ENCODE peak calls at places on chromosome 2, in ten cellular contexts. G is HepG2; A is putamen; M is H4; W is stimulated activated CD4-positive, alpha-beta T cell treated with anti-CD3 and anti-CD28 coated beads, TNF-alpha, amount 100 ng/mL, for 1 hour; Z is adrenal gland; D is BE2C; E is NCI-H146; V is NCI-H446; Q is activated CD4-positive, alpha-beta T cell treated with anti-CD3 and anti-CD28 coated beads for 4 hours. O is an unnamed sample.

GRCh38 chr2:48249093-48249492 is 280.9 kb upstream of the STON1 start:
- DNase-seq in E (no peak), G (no peak), A (no peak), W (no peak), Q (no peak), V (peak; percentile 94), D (no peak), M (peak; percentile 33), Z (no peak), O (no peak)

GRCh38 chr2:202064206-202064880 is 8.7 kb upstream of the KIAA2012 start:
- DNase-seq in M (peak; percentile 39), Z (no peak), Q (no peak), G (no peak), V (peak; percentile 96), D (no peak), W (no peak), E (no peak), A (peak; percentile 4), O (peak; percentile 39)

GRCh38 chr2:214985619-214986018 is 152.8 kb downstream of the ABCA12 start:
- DNase-seq in G (no peak), M (no peak), E (no peak), V (no peak), D (no peak), Q (no peak), A (no peak), W (no peak), Z (no peak), O (no peak)

GRCh38 chr2:110747522-110748488 is 15.4 kb downstream of the ACOXL start:
- DNase-seq in V (no peak), W (no peak), Q (no peak), E (peak; percentile 68), G (no peak), D (no peak), M (no peak), A (no peak), Z (no peak), O (no peak)

GRCh38 chr2:224401641-224402342 is at the start of gene FAM124B:
- DNase-seq in Q (peak; percentile 9), G (no peak), M (peak; percentile 26), A (peak; percentile 16), E (no peak), V (peak; percentile 76), Z (peak; percentile 63), D (peak; percentile 42), W (no peak), O (peak; percentile 15)

GRCh38 chr2:230473378-230473777 is 57.4 kb downstream of the SP100 start:
- DNase-seq in G (no peak), D (no peak), M (no peak), V (no peak), E (no peak), W (no peak), Z (no peak), Q (peak; percentile 9), A (no peak), O (no peak)

GRCh38 chr2:48560546-48561209 is 30.7 kb downstream of the STON1 start:
- DNase-seq in W (no peak), E (no peak), A (peak; percentile 30), Q (no peak), M (no peak), G (no peak), Z (no peak), V (no peak), D (no peak), O (peak; percentile 66)

GRCh38 chr2:23375448-23375847 is 9.5 kb upstream of the KLHL29 start:
- DNase-seq in Q (no peak), M (peak; percentile 32), G (no peak), Z (no peak), D (peak; percentile 29), A (no peak), W (no peak), V (peak; percentile 12), E (no peak), O (no peak)

GRCh38 chr2:85438291-85439110 is 20.0 kb downstream of the SH2D6 start:
- DNase-seq in D (peak; percentile 38), Z (peak; percentile 71), M (no peak), A (no peak), V (no peak), G (peak; percentile 42), E (peak; percentile 69), Q (no peak), W (no peak), O (peak; percentile 42)

GRCh38 chr2:36420569-36421164 is 65.1 kb downstream of the CRIM1 start:
- DNase-seq in Z (no peak), A (no peak), G (no peak), D (no peak), W (no peak), V (no peak), E (no peak), M (no peak), Q (no peak), O (no peak)

GRCh38 chr2:188561473-188561979 is 269.9 kb downstream of the GULP1 start:
- DNase-seq in Z (no peak), E (no peak), V (no peak), G (no peak), W (no peak), M (no peak), Q (no peak), D (no peak), A (no peak), O (no peak)

GRCh38 chr2:85801871-85802270 is 48.1 kb downstream of the ATOH8 start:
- DNase-seq in Z (no peak), V (no peak), D (no peak), G (no peak), E (no peak), M (no peak), A (no peak), Q (no peak), W (no peak), O (no peak)

GRCh38 chr2:40401896-40402295 is 50.0 kb downstream of the SLC8A1 start:
- DNase-seq in E (no peak), D (no peak), G (no peak), Z (no peak), Q (no peak), W (no peak), A (no peak), V (no peak), M (peak; percentile 67), O (no peak)

GRCh38 chr2:129233751-129234406 is 745.6 kb upstream of the RAB6C start:
- DNase-seq in A (peak; percentile 9), E (no peak), M (no peak), G (no peak), V (no peak), D (no peak), Q (no peak), Z (no peak), W (no peak), O (no peak)

GRCh38 chr2:200851398-200852248 is 12.8 kb downstream of the CLK1 start:
- DNase-seq in Q (no peak), D (no peak), G (no peak), M (no peak), E (no peak), V (no peak), A (no peak), Z (peak; percentile 46), W (no peak), O (no peak)

GRCh38 chr2:200609027-200609614 is 23.3 kb downstream of the AOX1 start:
- DNase-seq in V (no peak), W (no peak), G (no peak), Z (peak; percentile 85), M (no peak), A (no peak), D (no peak), Q (no peak), E (no peak), O (no peak)

GRCh38 chr2:201118957-201119848 is 3.2 kb downstream of the CFLAR start:
- DNase-seq in A (no peak), G (no peak), Q (peak; percentile 12), Z (no peak), M (peak; percentile 38), E (peak; percentile 16), D (no peak), V (peak; percentile 61), W (no peak), O (no peak)

GRCh38 chr2:160269365-160269764 is 69.3 kb upstream of the ITGB6 start:
- DNase-seq in V (no peak), G (no peak), M (no peak), Z (no peak), D (no peak), Q (no peak), W (no peak), A (no peak), E (no peak), O (no peak)

GRCh38 chr2:231123362-231123898 is 1.4 kb downstream of the HTR2B start:
- DNase-seq in Q (no peak), Z (no peak), D (peak; percentile 25), W (no peak), G (peak; percentile 37), E (no peak), M (no peak), A (no peak), V (no peak), O (no peak)

GRCh38 chr2:187655001-187655400 is 100.8 kb upstream of the TFPI start:
- DNase-seq in M (no peak), Z (no peak), A (no peak), E (no peak), G (no peak), V (peak; percentile 76), D (no peak), W (no peak), Q (no peak), O (no peak)

GRCh38 chr2:215218587-215219577 is 80.5 kb upstream of the ABCA12 start:
- DNase-seq in E (no peak), M (no peak), G (no peak), V (peak; percentile 15), D (no peak), W (no peak), A (no peak), Q (no peak), Z (no peak), O (no peak)

GRCh38 chr2:161161074-161161577 is 898 bp downstream of the TANK start:
- DNase-seq in E (no peak), A (no peak), V (no peak), D (no peak), Z (no peak), W (no peak), Q (no peak), M (no peak), G (peak; percentile 14), O (no peak)

GRCh38 chr2:10303174-10303633 is 500 bp downstream of the HPCAL1 start:
- DNase-seq in G (no peak), W (no peak), Q (peak; percentile 32), V (no peak), E (no peak), D (peak; percentile 30), M (no peak), A (no peak), Z (no peak), O (no peak)

GRCh38 chr2:102615620-102616436 is 3.5 kb upstream of the SLC9A2 start:
- DNase-seq in M (peak; percentile 67), Z (peak; percentile 77), V (peak; percentile 61), Q (peak; percentile 21), E (peak; percentile 37), W (no peak), G (peak; percentile 60), A (peak; percentile 22), D (peak; percentile 29), O (peak; percentile 68)

GRCh38 chr2:117486081-117486480 is 328.4 kb upstream of the DDX18 start:
- DNase-seq in E (no peak), V (no peak), W (no peak), A (no peak), D (no peak), M (no peak), Z (no peak), Q (no peak), G (no peak), O (no peak)

GRCh38 chr2:125680809-125681208 is 975.1 kb upstream of the GYPC start:
- DNase-seq in M (peak; percentile 0), V (no peak), A (peak; percentile 23), Q (no peak), Z (no peak), W (no peak), E (no peak), G (no peak), D (no peak), O (peak; percentile 9)

GRCh38 chr2:48315847-48316194 is 214.1 kb upstream of the STON1 start:
- DNase-seq in W (no peak), Z (no peak), Q (peak; percentile 43), A (no peak), V (no peak), M (peak; percentile 12), E (peak; percentile 53), G (peak; percentile 52), D (peak; percentile 14), O (peak; percentile 45)

GRCh38 chr2:6828299-6828584 is 37.5 kb downstream of the CMPK2 start:
- DNase-seq in E (peak; percentile 54), D (no peak), W (no peak), Z (no peak), G (peak; percentile 26), M (peak; percentile 29), A (peak; percentile 28), Q (no peak), V (peak; percentile 71), O (no peak)

O was measured in head of caudate nucleus.